ENCODE peak calls at places on chromosomes 7 and 10, in seven cellular contexts. Q, H, I, N, L, P and O are unnamed samples. For H3K9me3, H3K4me1 and H3K27me3, the result is how much of the 10 kb centered on the place peaks cover.

GRCh38 chr10:132982301-132982989 is 40.1 kb upstream of the CFAP46 start:
- DNase-seq in Q (no peak), H (no peak), I (no peak), N (peak), L (no peak), P (no peak), O (no peak)

GRCh38 chr7:88377421-88377820 is 70.7 kb upstream of the STEAP4 start:
- DNase-seq in Q (no peak), H (no peak), I (no peak), N (no peak), L (no peak), P (peak), O (no peak)

GRCh38 chr7:135920478-135920877 is 56.7 kb downstream of the MTPN start:
- DNase-seq in Q (no peak), H (no peak), I (no peak), N (no peak), L (no peak), P (no peak), O (no peak)

GRCh38 chr10:29946953-29947700 is 112.3 kb downstream of the JCAD start:
- DNase-seq in Q (peak), H (no peak), I (no peak), N (no peak), L (peak), P (peak), O (peak)

GRCh38 chr7:45384499-45384898 is 189.7 kb upstream of the ADCY1 start:
- DNase-seq in Q (no peak), H (no peak), I (no peak), N (no peak), L (no peak), P (no peak), O (no peak)

GRCh38 chr7:31308642-31309041 is 31.9 kb downstream of the NEUROD6 start:
- DNase-seq in Q (no peak), H (no peak), I (no peak), N (no peak), L (no peak), P (no peak), O (no peak)

GRCh38 chr7:81478664-81479063 is 291.2 kb downstream of the HGF start:
- DNase-seq in Q (no peak), H (no peak), I (peak), N (peak), L (no peak), P (peak), O (no peak)

GRCh38 chr7:132065193-132065972 is 509.0 kb upstream of the PODXL start:
- DNase-seq in Q (peak), H (no peak), I (peak), N (no peak), L (peak), P (peak), O (peak)

GRCh38 chr10:17808971-17809841 is at the start of gene MRC1:
- DNase-seq in Q (no peak), H (no peak), I (peak), N (peak), L (peak), P (no peak), O (no peak)

GRCh38 chr10:72298774-72299519 is 25.2 kb downstream of the DDIT4 start:
- DNase-seq in Q (no peak), H (no peak), I (no peak), N (no peak), L (no peak), P (no peak), O (no peak)

GRCh38 chr7:66683770-66684123 is 55.1 kb downstream of the KCTD7 start:
- DNase-seq in Q (no peak), H (no peak), I (no peak), N (no peak), L (no peak), P (no peak), O (no peak)

GRCh38 chr10:5449823-5450222 is 37.5 kb downstream of the NET1 start:
- DNase-seq in Q (peak), H (peak), I (no peak), N (no peak), L (no peak), P (no peak), O (peak)

GRCh38 chr7:7911339-7911738 is 57.3 kb upstream of the GLCCI1 start:
- DNase-seq in Q (peak), H (no peak), I (no peak), N (no peak), L (no peak), P (peak), O (no peak)

GRCh38 chr10:6053816-6054581 is 8.2 kb downstream of the IL2RA start:
- DNase-seq in Q (no peak), H (peak), I (peak), N (peak), L (peak), P (peak), O (no peak)

GRCh38 chr10:108789911-108790310 is 1133.4 kb downstream of the XPNPEP1 start:
- DNase-seq in Q (no peak), H (no peak), I (no peak), N (no peak), L (no peak), P (no peak), O (peak)
- H3K9me3 ChIP-seq in Q (under half), H (under half), I (under half), N (under half), L (under half), P (under half), O (under half)

DNA sequence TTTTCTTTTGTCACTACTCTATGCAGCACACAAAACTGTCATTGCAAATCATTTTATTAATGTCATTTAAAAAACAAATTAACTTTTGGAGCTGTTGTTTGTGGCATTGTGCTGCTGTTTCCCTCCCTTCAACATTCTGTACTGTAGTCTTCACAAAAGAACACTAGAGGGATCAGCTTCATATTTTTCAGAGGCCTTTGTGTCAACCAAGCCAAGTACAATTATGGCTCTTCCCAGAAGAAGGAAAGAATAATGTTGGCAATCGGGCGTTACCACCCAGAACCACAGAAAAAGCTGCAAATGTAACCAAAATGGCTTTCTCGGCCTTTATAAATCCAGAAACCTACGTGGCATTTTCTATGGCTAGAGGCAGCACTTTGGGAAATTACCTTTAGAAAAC is 98.9 kb upstream of the COL1A2 start:
- DNase-seq in Q (peak), H (no peak), I (no peak), N (no peak), L (peak), P (no peak), O (peak)
- H3K4me1 ChIP-seq in Q (half or more), H (under half), I (under half), N (under half), L (under half), P (under half), O (under half)

GRCh38 chr10:103543617-103544525 is 50.4 kb downstream of the NEURL1 start:
- DNase-seq in Q (no peak), H (no peak), I (no peak), N (no peak), L (no peak), P (no peak), O (no peak)

GRCh38 chr10:103544657-103545310 is 51.3 kb downstream of the NEURL1 start:
- DNase-seq in Q (no peak), H (no peak), I (no peak), N (no peak), L (no peak), P (no peak), O (no peak)

GRCh38 chr10:103545771-103546281 is 52.3 kb downstream of the NEURL1 start:
- DNase-seq in Q (no peak), H (no peak), I (no peak), N (no peak), L (no peak), P (no peak), O (no peak)

GRCh38 chr10:103546401-103546800 is 52.9 kb downstream of the NEURL1 start:
- DNase-seq in Q (no peak), H (no peak), I (no peak), N (no peak), L (no peak), P (no peak), O (no peak)

GRCh38 chr10:103545366-103545765 is 51.9 kb downstream of the NEURL1 start:
- DNase-seq in Q (no peak), H (no peak), I (no peak), N (no peak), L (no peak), P (no peak), O (no peak)
- H3K27me3 ChIP-seq in Q (half or more), H (under half), I (under half), N (under half), L (under half), P (under half), O (under half)

GRCh38 chr7:138214926-138215325 is 138.7 kb downstream of the AKR1D1 start:
- DNase-seq in Q (no peak), H (no peak), I (no peak), N (no peak), L (no peak), P (no peak), O (no peak)
- H3K9me3 ChIP-seq in Q (under half), H (under half), I (under half), N (under half), L (under half), P (under half), O (under half)

DNA sequence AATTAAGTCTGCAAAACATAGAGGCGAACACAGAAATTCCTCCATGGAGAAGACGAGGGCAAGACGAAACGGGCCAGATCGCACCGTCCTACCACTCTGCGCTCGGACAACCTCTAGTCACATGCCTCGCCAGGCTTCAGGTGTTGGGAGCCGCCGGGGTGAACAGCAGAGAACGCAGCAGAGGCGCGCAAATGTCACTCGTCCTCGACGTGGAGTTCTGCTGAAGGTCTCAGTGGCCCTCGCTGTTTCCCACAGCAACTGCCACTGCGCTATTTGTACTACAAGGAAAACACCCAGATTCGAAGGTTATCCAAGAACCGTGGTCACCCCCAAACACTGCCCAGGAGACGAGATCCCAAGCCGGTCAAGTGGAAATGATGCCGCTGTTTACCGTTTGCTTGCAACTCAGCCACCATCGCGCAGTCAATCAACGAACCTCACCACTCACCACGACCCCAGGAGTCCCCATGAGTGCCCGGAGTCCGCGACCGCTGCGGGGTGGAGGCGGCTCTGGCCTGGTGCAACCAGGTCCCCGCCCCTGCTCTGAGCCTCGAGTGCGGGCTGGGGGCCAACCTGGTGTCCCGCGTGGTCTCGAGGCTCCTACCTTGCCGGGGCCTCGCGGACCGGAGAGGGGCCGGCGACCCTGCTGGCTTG is 9.1 kb downstream of the CTBP2 start:
- DNase-seq in Q (no peak), H (no peak), I (no peak), N (peak), L (no peak), P (no peak), O (no peak)
- H3K4me1 ChIP-seq in Q (half or more), H (under half), I (half or more), N (half or more), L (under half), P (under half), O (under half)

GRCh38 chr7:1241510-1242128 is 8.9 kb downstream of the UNCX start:
- DNase-seq in Q (no peak), H (no peak), I (no peak), N (no peak), L (no peak), P (no peak), O (no peak)

GRCh38 chr7:1243290-1243963 is 10.8 kb downstream of the UNCX start:
- DNase-seq in Q (no peak), H (no peak), I (no peak), N (no peak), L (no peak), P (no peak), O (no peak)

GRCh38 chr7:1243964-1244416 is 11.3 kb downstream of the UNCX start:
- DNase-seq in Q (no peak), H (no peak), I (no peak), N (no peak), L (no peak), P (no peak), O (no peak)

GRCh38 chr7:1242129-1242572 is 9.5 kb downstream of the UNCX start:
- DNase-seq in Q (no peak), H (no peak), I (no peak), N (no peak), L (no peak), P (no peak), O (no peak)

GRCh38 chr7:1242601-1243289 is 10.1 kb downstream of the UNCX start:
- DNase-seq in Q (no peak), H (no peak), I (no peak), N (no peak), L (no peak), P (no peak), O (no peak)
- H3K27me3 ChIP-seq in Q (half or more), H (half or more), I (half or more), N (half or more), L (half or more), P (half or more), O (half or more)

GRCh38 chr7:64504581-64505120 is 58.2 kb downstream of the ZNF680 start:
- DNase-seq in Q (no peak), H (no peak), I (no peak), N (no peak), L (no peak), P (no peak), O (no peak)
- H3K9me3 ChIP-seq in Q (half or more), H (under half), I (half or more), N (half or more), L (under half), P (under half), O (under half)

GRCh38 chr7:2738110-2738509 is 50.1 kb downstream of the AMZ1 start:
- DNase-seq in Q (no peak), H (no peak), I (peak), N (no peak), L (peak), P (no peak), O (no peak)
- H3K4me1 ChIP-seq in Q (under half), H (under half), I (under half), N (under half), L (under half), P (under half), O (half or more)